ENCODE peak calls at places on chromosomes 4 and X, in five cellular contexts. Z is mammary epithelial cell, H is GM12878, V is PC-3, K is astrocyte. A is an unnamed sample.

GRCh38 chr4:5014007-5014682 is 5.1 kb downstream of the CYTL1 start:
- DNase-seq in K (no peak), V (no peak), H (no peak), Z (no peak), A (no peak)

GRCh38 chrX:56797966-56798711 is 69.1 kb downstream of the NBDY start:
- DNase-seq in H (no peak), V (no peak), Z (no peak), K (peak), A (no peak)

GRCh38 chr4:102824398-102824797 is 3.0 kb downstream of the UBE2D3 start:
- DNase-seq in K (no peak), V (no peak), Z (no peak), H (no peak), A (no peak)

GRCh38 chr4:79025170-79025569 is 85.9 kb upstream of the PAQR3 start:
- DNase-seq in H (no peak), K (no peak), V (peak), Z (no peak), A (no peak)

GRCh38 chrX:119790977-119791436 is 423 bp downstream of the RPL39 start:
- DNase-seq in H (no peak), Z (peak), K (peak), V (peak), A (no peak)

GRCh38 chr4:105998210-105998609 is 102.9 kb downstream of the NPNT start:
- DNase-seq in Z (no peak), K (no peak), V (no peak), H (no peak), A (no peak)

GRCh38 chr4:40335508-40335860 is 351 bp downstream of the CHRNA9 start:
- DNase-seq in V (peak), H (no peak), K (peak), Z (no peak), A (no peak)

GRCh38 chr4:57064811-57065711 is 45.1 kb downstream of the IGFBP7 start:
- DNase-seq in H (no peak), K (peak), V (peak), Z (no peak), A (no peak)

GRCh38 chrX:11666180-11666579 is 460 bp upstream of the ARHGAP6 start:
- DNase-seq in K (no peak), H (no peak), V (no peak), Z (no peak), A (no peak)

GRCh38 chr4:183588691-183589090 is 70.3 kb downstream of the RWDD4 start:
- DNase-seq in K (no peak), V (no peak), H (no peak), Z (no peak), A (no peak)

GRCh38 chrX:11461181-11462001 is 168.2 kb downstream of the AMELX start:
- DNase-seq in Z (no peak), V (no peak), K (peak), H (no peak), A (no peak)

GRCh38 chrX:135974279-135974856 is 580 bp upstream of the MMGT1 start:
- DNase-seq in H (no peak), Z (no peak), K (peak), V (peak), A (no peak)

GRCh38 chr4:74175379-74175778 is 17.5 kb downstream of the MTHFD2L start:
- DNase-seq in V (no peak), K (no peak), H (no peak), Z (no peak), A (no peak)

GRCh38 chrX:80879143-80879542 is 69.5 kb upstream of the BRWD3 start:
- DNase-seq in Z (no peak), V (peak), H (no peak), K (no peak), A (no peak)

GRCh38 chr4:59881632-59882031 is 1318.5 kb upstream of the ADGRL3 start:
- DNase-seq in K (no peak), H (no peak), Z (no peak), V (no peak), A (no peak)

GRCh38 chrX:111507931-111508330 is 3.5 kb upstream of the SERTM2 start:
- DNase-seq in V (no peak), K (no peak), H (no peak), Z (peak), A (no peak)

GRCh38 chrX:39519213-39519544 is 578.6 kb downstream of the BCOR start:
- DNase-seq in V (peak), K (peak), Z (no peak), H (no peak), A (no peak)

GRCh38 chr4:12421364-12421763 is 992.7 kb upstream of the HS3ST1 start:
- DNase-seq in K (no peak), V (no peak), Z (peak), H (no peak), A (no peak)

GRCh38 chrX:55709735-55710134 is 7.8 kb upstream of the RRAGB start:
- DNase-seq in K (peak), V (peak), H (no peak), Z (peak), A (no peak)

GRCh38 chr4:19944251-19944650 is 307.5 kb upstream of the SLIT2 start:
- DNase-seq in V (peak), H (no peak), K (no peak), Z (peak), A (no peak)

GRCh38 chr4:147587061-147587460 is 30.1 kb upstream of the TMEM184C start:
- DNase-seq in K (no peak), V (no peak), H (no peak), Z (no peak), A (no peak)

GRCh38 chr4:5773271-5773555 is 62.2 kb downstream of the EVC start:
- DNase-seq in Z (peak), H (no peak), V (no peak), K (peak), A (peak)

GRCh38 chrX:84501798-84502628 is at the start of gene HDX:
- DNase-seq in H (peak), K (peak), V (peak), Z (peak), A (peak)

GRCh38 chr4:75142377-75142776 is 209.5 kb downstream of the PARM1 start:
- DNase-seq in V (peak), Z (peak), K (no peak), H (no peak), A (no peak)

GRCh38 chrX:104523858-104524257 is 42.1 kb upstream of the IL1RAPL2 start:
- DNase-seq in Z (no peak), H (no peak), V (no peak), K (no peak), A (no peak)

GRCh38 chrX:21412029-21412428 is 37.8 kb downstream of the CNKSR2 start:
- DNase-seq in Z (peak), H (no peak), V (peak), K (peak), A (peak)

GRCh38 chrX:1767026-1767425 is 152.2 kb downstream of the ASMT start:
- DNase-seq in H (no peak), K (no peak), Z (no peak), V (no peak), A (no peak)

GRCh38 chr4:40685300-40685699 is 55.6 kb upstream of the RBM47 start:
- DNase-seq in Z (peak), V (peak), H (no peak), K (peak), A (no peak)

GRCh38 chr4:158169931-158170690 is 2.7 kb downstream of the GASK1B start:
- DNase-seq in H (no peak), V (no peak), Z (peak), K (peak), A (no peak)

GRCh38 chrX:124307253-124307907 is 25.1 kb upstream of the TEX13D start:
- DNase-seq in H (no peak), V (no peak), Z (no peak), K (no peak), A (no peak)

GRCh38 chr4:36183232-36183631 is 61.1 kb downstream of the ARAP2 start:
- DNase-seq in H (no peak), K (no peak), V (no peak), Z (no peak), A (no peak)

DNA sequence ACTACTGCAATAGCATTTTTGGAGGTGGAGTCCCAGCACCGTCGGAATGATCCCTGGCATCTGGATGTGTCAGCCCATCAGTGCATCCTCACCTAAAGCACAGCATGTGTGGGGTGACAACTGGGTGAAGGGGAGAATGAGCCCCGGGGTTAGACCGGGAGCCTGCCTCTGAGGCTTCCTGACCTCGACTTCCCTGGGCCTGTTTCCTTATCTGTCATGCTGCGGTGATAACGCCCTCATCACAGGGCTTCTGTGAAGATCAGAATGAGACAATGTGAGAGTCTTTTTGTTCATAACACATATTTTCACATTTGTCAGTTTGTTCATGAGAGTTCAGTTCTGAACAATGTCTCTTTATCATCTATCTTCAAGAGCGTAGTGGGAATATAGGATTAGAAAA is 31.1 kb upstream of the PDLIM3 start:
- DNase-seq in H (no peak), Z (no peak), K (no peak), V (no peak), A (no peak)
- H3K4me2 ChIP-seq in H (no peak), Z (no peak), K (peak), V (no peak), A (no peak)

GRCh38 chrX:151773434-151773833 is 38.9 kb downstream of the CNGA2 start:
- DNase-seq in K (no peak), Z (no peak), H (no peak), V (no peak), A (no peak)
- H3K4me3 ChIP-seq in K (no peak), Z (no peak), H (no peak), V (no peak), A (no peak)

GRCh38 chrX:63713510-63713909 is 71.5 kb downstream of the ARHGEF9 start:
- DNase-seq in H (no peak), K (peak), Z (no peak), V (no peak), A (no peak)
- H2AFZ ChIP-seq in H (no peak), K (no peak), Z (no peak), V (no peak), A (no peak)

GRCh38 chr4:122150896-122151295 is 1.2 kb upstream of the BLTP1 start:
- DNase-seq in H (no peak), K (no peak), Z (no peak), V (no peak), A (no peak)
- H3K4me2 ChIP-seq in H (peak), K (peak), Z (peak), V (no peak), A (peak)

GRCh38 chr4:140080883-140081282 is 73.1 kb downstream of the MAML3 start:
- DNase-seq in K (peak), V (no peak), Z (no peak), H (no peak), A (no peak)
- H3K4me3 ChIP-seq in K (no peak), V (no peak), Z (no peak), H (no peak), A (no peak)

GRCh38 chr4:184932343-184932742 is 85.9 kb upstream of the HELT start:
- DNase-seq in K (no peak), Z (no peak), H (no peak), V (no peak), A (no peak)
- H2AFZ ChIP-seq in K (no peak), Z (no peak), H (no peak), V (no peak), A (no peak)

GRCh38 chrX:106696502-106696901 is 30.0 kb upstream of the RNF128 start:
- DNase-seq in K (no peak), H (no peak), Z (no peak), V (no peak), A (no peak)

GRCh38 chrX:106702636-106703035 is 23.9 kb upstream of the RNF128 start:
- DNase-seq in Z (no peak), K (no peak), V (no peak), H (no peak), A (no peak)

GRCh38 chrX:106698693-106699092 is 27.8 kb upstream of the RNF128 start:
- DNase-seq in K (peak), V (no peak), H (no peak), Z (peak), A (no peak)
- H3K4me2 ChIP-seq in K (peak), V (no peak), H (no peak), Z (no peak), A (no peak)

DNA sequence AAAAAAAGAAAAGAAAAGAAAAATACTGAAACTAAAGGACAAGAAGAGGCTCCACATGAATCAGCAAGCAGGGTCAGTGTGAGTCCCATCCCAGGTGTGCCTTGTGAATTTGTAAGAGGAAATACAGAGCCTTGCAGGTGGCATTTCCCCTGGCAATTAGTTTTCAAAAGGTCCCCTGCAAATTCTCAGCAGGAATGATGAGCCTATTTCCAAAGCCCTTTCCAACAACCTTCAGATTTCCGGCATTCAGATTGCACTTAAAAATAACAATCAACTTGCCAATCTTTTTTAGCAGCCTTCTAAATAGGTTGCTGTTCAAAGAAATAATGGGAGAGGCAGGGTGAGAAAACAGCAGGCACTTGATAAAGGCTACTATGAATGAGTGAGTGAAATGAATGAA is 66.4 kb upstream of the OR13H1 start:
- DNase-seq in Z (no peak), V (no peak), H (no peak), K (no peak), A (no peak)
- H3K4me3 ChIP-seq in Z (no peak), V (no peak), H (no peak), K (no peak), A (no peak)

GRCh38 chr4:7206856-7207567 is 14.7 kb downstream of the SORCS2 start:
- DNase-seq in K (peak), Z (peak), V (peak), H (no peak), A (no peak)
- H2AFZ ChIP-seq in K (no peak), Z (peak), V (peak), H (no peak), A (no peak)